ENCODE peak calls at places on chromosomes 3 and 15, in eight cellular contexts. H is esophagus squamous epithelium; A is neural progenitor cell; D is Peyer's patch; O is HCT116; W is CD8-positive, alpha-beta T cell; Z is upper lobe of left lung; T is PC-9. R is an unnamed sample.

GRCh38 chr3:21256932-21257331 is 494.1 kb downstream of the ZNF385D start:
- DNase-seq in H (no peak), A (no peak), D (no peak), O (no peak), W (no peak), Z (no peak), T (no peak), R (no peak)

GRCh38 chr15:80568876-80569605 is 126.1 kb upstream of the ABHD17C start:
- DNase-seq in H (no peak), A (no peak), D (peak), O (no peak), W (no peak), Z (no peak), T (no peak), R (no peak)

GRCh38 chr15:82689147-82689546 is 20.5 kb downstream of the AP3B2 start:
- DNase-seq in H (no peak), A (no peak), D (no peak), O (no peak), W (no peak), Z (no peak), T (no peak), R (no peak)

GRCh38 chr3:194860725-194861124 is 175.0 kb downstream of the FAM43A start:
- DNase-seq in H (no peak), A (no peak), D (no peak), O (no peak), W (no peak), Z (no peak), T (no peak), R (no peak)

GRCh38 chr15:38854506-38854905 is 289.9 kb upstream of the RASGRP1 start:
- DNase-seq in H (no peak), A (no peak), D (no peak), O (no peak), W (no peak), Z (no peak), T (no peak), R (no peak)

GRCh38 chr3:120615863-120616599 is 19.9 kb downstream of the NDUFB4 start:
- DNase-seq in H (no peak), A (no peak), D (no peak), O (no peak), W (no peak), Z (no peak), T (no peak), R (no peak)

GRCh38 chr15:70438776-70439175 is 324.6 kb downstream of the UACA start:
- DNase-seq in H (no peak), A (peak), D (peak), O (no peak), W (no peak), Z (no peak), T (no peak), R (no peak)

GRCh38 chr3:57556459-57557087 is 499 bp downstream of the PDE12 start:
- DNase-seq in H (no peak), A (no peak), D (peak), O (no peak), W (peak), Z (peak), T (peak), R (no peak)

GRCh38 chr15:77602800-77603199 is 29.9 kb downstream of the LINGO1 start:
- DNase-seq in H (no peak), A (no peak), D (no peak), O (no peak), W (no peak), Z (no peak), T (no peak), R (no peak)

GRCh38 chr3:52846427-52846983 is 11.7 kb upstream of the MUSTN1 start:
- DNase-seq in H (no peak), A (no peak), D (no peak), O (no peak), W (no peak), Z (no peak), T (no peak), R (no peak)

GRCh38 chr3:122149228-122149627 is 34.2 kb upstream of the CASR start:
- DNase-seq in H (no peak), A (no peak), D (no peak), O (no peak), W (no peak), Z (no peak), T (no peak), R (no peak)
- H3K27ac ChIP-seq in H (no peak), A (no peak), D (no peak), O (no peak), W (no peak), Z (no peak), T (no peak), R (no peak)

GRCh38 chr15:48647963-48648362 is 2.5 kb upstream of the FBN1 start:
- DNase-seq in H (no peak), A (peak), D (no peak), O (no peak), W (no peak), Z (no peak), T (no peak), R (no peak)
- TF ChIP-seq CTCF in H (no peak), A (peak), D (no peak), O (no peak), W (no peak), Z (no peak), T (no peak), R (no peak)

DNA sequence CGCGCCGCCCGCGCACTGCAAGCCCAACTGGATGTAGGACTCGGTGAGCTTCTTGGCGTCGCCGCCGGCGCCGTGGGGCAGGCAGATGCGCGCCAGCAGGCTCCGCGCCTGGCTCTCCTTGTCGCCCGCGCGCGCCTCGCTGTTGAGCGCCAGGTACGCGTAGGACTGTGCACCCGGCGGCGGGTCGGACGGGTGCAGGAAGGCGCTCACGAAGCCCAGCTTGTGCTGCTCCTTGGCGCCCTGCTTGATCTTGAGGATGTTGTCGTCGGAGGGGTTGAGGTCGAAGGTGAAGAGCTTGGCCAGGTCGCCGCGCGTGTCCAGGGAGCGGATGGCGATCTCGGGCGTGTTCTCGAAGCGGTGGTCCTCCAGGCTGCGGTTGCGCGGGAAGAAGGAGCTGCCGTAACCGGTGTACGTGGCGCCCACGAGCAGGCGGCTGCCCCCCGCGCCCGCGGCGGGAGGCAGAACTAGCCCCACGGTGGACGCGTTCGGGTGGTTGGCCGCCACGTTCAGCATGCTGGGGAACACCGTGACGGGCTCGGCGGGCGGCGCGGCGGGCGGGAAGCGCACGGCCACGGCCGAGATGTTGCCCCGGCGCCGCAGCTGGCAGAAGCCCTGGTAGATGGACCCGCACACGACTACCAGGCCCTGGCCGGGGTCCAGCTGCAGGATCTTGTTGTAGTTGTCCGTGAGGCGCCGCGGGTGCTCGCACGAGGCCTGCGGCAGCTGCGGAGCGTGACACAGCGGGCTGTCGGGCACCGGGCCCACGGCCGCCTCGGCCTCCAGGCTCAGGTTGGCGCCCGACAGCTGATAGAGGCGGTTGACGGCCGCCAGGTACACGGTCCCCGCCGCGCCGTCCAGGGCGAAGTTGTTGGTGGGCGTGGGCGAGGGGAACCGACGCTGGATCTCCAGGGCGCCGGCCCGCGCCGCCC is 619 bp downstream of the PLXND1 start:
- DNase-seq in H (no peak), A (peak), D (peak), O (no peak), W (peak), Z (peak), T (peak), R (peak)
- H3K27ac ChIP-seq in H (peak), A (no peak), D (peak), O (peak), W (no peak), Z (peak), T (no peak), R (no peak)

DNA sequence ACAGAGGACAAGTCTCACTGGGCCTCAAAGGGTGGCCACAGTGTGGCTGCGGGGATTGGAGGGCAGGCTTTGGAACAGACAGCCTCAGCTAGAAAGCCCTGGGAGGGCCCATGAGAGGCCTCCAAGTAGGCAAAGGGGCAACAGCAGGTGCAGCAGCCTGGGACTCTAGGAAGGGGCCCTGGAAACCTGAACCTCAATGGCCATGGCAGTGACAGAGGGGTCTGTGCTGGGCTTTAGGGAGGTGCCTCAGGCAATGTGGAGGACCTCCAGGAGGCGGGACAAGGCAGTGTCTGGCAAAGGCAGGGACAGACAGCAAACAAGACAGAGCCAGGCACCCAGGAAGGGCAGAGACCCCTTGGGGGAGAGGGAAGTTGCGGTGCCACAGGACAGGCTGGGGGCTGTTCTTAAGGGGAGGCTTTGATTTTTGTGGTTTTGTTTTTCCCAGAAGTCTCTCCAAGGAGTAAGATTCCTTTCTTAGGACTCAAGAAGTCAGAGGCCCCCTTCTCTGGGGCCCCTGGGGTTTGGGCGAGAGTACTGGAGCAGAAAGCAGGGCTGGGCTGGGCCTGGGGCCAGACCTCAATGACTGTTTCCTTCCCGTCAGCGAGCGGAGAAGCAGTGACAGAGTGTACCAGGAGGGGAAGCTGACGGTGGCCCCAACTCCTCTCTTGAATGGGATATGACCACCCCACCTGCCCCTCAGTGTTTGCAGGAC is 9.7 kb downstream of the STOML1 start:
- DNase-seq in H (no peak), A (no peak), D (peak), O (no peak), W (no peak), Z (peak), T (peak), R (no peak)
- TF ChIP-seq CTCF in H (no peak), A (no peak), D (no peak), O (no peak), W (no peak), Z (no peak), T (no peak), R (no peak)

GRCh38 chr15:73715417-73715816 is 31.2 kb downstream of the CD276 start:
- DNase-seq in H (no peak), A (no peak), D (no peak), O (no peak), W (no peak), Z (no peak), T (no peak), R (no peak)

GRCh38 chr15:73714695-73715301 is 30.6 kb downstream of the CD276 start:
- DNase-seq in H (no peak), A (no peak), D (no peak), O (no peak), W (no peak), Z (no peak), T (no peak), R (no peak)

GRCh38 chr15:73717802-73718201 is 33.6 kb downstream of the CD276 start:
- DNase-seq in H (no peak), A (no peak), D (no peak), O (no peak), W (no peak), Z (no peak), T (no peak), R (no peak)

GRCh38 chr15:73716417-73716816 is 32.2 kb downstream of the CD276 start:
- DNase-seq in H (no peak), A (no peak), D (no peak), O (no peak), W (no peak), Z (peak), T (no peak), R (no peak)

DNA sequence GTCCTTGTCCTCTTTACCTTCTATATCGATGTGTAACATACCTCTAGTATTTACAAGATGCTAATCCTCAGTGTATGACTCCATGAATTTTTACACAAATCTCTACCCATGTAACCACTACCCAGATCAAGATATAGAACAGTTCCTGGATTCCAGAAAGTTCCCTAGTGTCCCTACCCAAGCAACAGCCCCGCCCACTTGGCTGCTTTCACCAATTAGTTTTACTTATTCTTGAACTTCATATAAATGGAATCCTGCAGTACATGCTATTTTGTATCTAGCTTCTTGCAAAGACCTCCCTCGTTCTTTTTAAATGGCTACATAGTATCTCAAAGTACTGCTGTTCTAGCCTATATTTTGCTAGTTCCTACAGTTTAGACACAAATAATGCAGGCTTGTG is 33.0 kb downstream of the CD276 start:
- DNase-seq in H (no peak), A (no peak), D (no peak), O (no peak), W (no peak), Z (no peak), T (no peak), R (no peak)
- H3K27ac ChIP-seq in H (no peak), A (no peak), D (no peak), O (no peak), W (no peak), Z (no peak), T (no peak), R (no peak)

DNA sequence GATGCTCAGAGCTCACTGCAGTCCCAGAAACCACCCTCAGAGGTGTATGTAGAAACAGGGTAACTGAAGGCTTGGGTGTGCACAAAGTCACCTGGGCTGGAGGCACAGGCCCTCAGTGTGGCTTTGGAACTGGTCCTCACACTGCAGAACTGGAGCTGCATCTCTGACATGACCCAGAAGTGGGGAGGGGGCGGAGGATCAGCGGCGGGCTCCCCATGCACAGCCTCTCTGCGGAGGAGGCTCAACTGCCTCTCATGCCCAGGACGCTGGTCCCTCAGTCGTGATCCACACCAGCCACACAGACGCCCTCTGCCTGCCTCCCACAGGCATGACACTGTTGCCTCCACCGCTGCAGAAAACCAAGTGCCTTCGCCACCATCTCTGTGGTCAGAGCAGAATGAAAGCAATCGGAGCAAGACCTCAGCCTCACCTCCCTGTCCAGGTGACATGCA is 73.7 kb downstream of the TM2D3 start:
- DNase-seq in H (no peak), A (peak), D (peak), O (peak), W (no peak), Z (no peak), T (peak), R (no peak)
- TF ChIP-seq CTCF in H (peak), A (peak), D (peak), O (peak), W (no peak), Z (peak), T (no peak), R (no peak)

DNA sequence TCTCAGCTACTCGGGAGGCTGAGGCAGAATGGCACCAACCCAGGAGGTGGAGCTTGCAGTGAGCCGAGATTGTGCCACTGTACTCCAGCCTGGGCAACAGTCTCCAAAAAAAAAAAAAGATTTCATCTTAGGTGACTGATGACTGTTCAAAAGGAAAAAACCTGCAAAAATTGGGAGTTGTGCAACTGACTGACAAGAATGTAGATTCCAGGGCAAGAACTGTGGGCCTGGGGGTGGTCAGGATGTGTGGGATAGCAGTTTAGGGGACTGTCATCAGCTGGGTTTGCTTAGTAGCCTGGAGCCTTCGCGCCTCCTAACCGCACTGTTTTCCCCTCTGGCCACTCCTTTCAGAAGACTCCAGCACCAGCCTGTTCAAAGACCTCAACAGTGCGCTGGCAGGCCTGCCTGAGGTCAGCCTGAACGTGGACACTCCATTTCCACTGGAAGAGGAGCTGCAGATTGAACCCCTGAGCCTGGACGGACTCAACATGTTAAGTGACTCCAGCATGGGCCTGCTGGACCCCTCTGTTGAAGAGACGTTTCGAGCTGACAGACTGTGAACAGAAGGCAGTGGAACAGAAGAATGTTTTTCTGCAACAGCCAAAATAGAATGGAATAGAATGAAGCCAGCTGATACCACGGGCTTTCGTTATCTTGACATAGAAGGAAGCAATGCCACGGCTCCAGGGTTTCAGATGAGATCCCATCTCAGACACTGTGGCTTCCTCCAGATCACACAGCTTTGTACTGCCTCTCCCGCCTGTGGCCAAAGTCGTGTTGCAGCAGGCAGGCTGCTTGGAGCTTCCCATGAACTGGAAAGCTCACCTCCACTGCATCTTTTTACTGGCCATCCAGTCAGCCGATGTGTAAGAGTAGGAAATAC is 75.3 kb upstream of the BLM start:
- DNase-seq in H (no peak), A (no peak), D (no peak), O (no peak), W (no peak), Z (no peak), T (no peak), R (no peak)
- H3K27ac ChIP-seq in H (no peak), A (no peak), D (no peak), O (no peak), W (no peak), Z (no peak), T (no peak), R (peak)

DNA sequence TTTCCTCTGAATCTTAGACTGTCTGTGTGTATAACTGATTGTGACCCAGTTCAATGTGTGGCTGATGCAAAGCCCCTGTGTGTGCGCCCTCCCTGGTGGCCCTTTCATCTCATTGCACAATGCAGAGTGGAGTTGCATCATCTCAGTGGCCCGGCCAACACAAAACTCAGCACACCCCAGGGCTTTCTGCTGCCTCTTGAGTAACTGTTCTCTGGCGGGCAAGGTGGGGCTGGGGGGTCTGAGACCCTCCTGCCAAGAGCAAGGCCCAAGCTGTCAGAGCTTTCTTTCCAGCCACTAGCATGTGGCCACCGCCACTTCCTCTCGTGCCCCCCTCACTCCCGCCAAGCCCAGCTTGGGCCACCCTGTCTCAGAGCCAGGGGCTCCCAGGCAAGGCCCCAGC is 80.7 kb upstream of the ALDH1L1 start:
- DNase-seq in H (no peak), A (peak), D (peak), O (no peak), W (no peak), Z (peak), T (no peak), R (no peak)
- TF ChIP-seq CTCF in H (no peak), A (peak), D (no peak), O (no peak), W (no peak), Z (no peak), T (no peak), R (no peak)